ENCODE peak calls at places on chromosomes 7 and 10, in eight cellular contexts. R is HCT116, U is mesenchymal stem cell, Z is fibroblast of lung, D is Karpas-422, O is NT2/D1, G is endothelial cell of umbilical vein, H is mammary epithelial cell. P is an unnamed sample.

GRCh38 chr7:20199015-20199737 is 18.0 kb downstream of the MACC1 start:
- DNase-seq in R (peak; percentile 94), U (peak; percentile 48), Z (peak; percentile 85), D (peak; percentile 95), O (no peak), G (peak; percentile 83), H (peak; percentile 92), P (no peak)

GRCh38 chr10:72263613-72264241 is 10.0 kb upstream of the DDIT4 start:
- DNase-seq in R (no peak), U (no peak), Z (no peak), D (peak; percentile 79), O (no peak), G (no peak), H (peak; percentile 96), P (no peak)

GRCh38 chr7:140744005-140744404 is 47.5 kb downstream of the NDUFB2 start:
- DNase-seq in R (no peak), U (no peak), Z (no peak), D (no peak), O (no peak), G (no peak), H (no peak), P (no peak)

GRCh38 chr7:2698581-2699288 is 10.7 kb downstream of the AMZ1 start:
- DNase-seq in R (no peak), U (no peak), Z (peak; percentile 35), D (peak; percentile 36), O (no peak), G (no peak), H (no peak), P (peak; percentile 41)

GRCh38 chr7:157548691-157549265 is 212.0 kb downstream of the DNAJB6 start:
- DNase-seq in R (no peak), U (no peak), Z (no peak), D (no peak), O (no peak), G (no peak), H (no peak), P (peak; percentile 21)

GRCh38 chr10:125538947-125539649 is 143.9 kb downstream of the TEX36 start:
- DNase-seq in R (no peak), U (no peak), Z (no peak), D (no peak), O (no peak), G (peak; percentile 22), H (no peak), P (no peak)

GRCh38 chr7:87210506-87210905 is 9.0 kb downstream of the TMEM243 start:
- DNase-seq in R (no peak), U (no peak), Z (no peak), D (no peak), O (no peak), G (no peak), H (no peak), P (no peak)

GRCh38 chr7:45342236-45342635 is 184.6 kb downstream of the RAMP3 start:
- DNase-seq in R (no peak), U (no peak), Z (no peak), D (no peak), O (no peak), G (no peak), H (no peak), P (no peak)

GRCh38 chr7:35508623-35509400 is 186.1 kb downstream of the HERPUD2 start:
- DNase-seq in R (no peak), U (no peak), Z (no peak), D (no peak), O (no peak), G (no peak), H (no peak), P (no peak)

GRCh38 chr10:110850990-110851389 is 20.7 kb upstream of the PDCD4 start:
- DNase-seq in R (no peak), U (no peak), Z (peak; percentile 35), D (no peak), O (no peak), G (no peak), H (peak; percentile 84), P (peak; percentile 34)

GRCh38 chr7:27149817-27150567 is 2.4 kb downstream of the HOXA3 start:
- DNase-seq in R (no peak), U (no peak), Z (no peak), D (peak; percentile 69), O (no peak), G (no peak), H (no peak), P (no peak)

GRCh38 chr10:117158297-117158696 is 20.2 kb upstream of the VAX1 start:
- DNase-seq in R (no peak), U (no peak), Z (no peak), D (no peak), O (no peak), G (no peak), H (no peak), P (no peak)

GRCh38 chr7:106367018-106367420 is 82.2 kb upstream of the NAMPT start:
- DNase-seq in R (no peak), U (no peak), Z (peak; percentile 14), D (peak; percentile 77), O (peak; percentile 13), G (peak; percentile 15), H (no peak), P (peak; percentile 58)

GRCh38 chr10:97708976-97709745 is 4.4 kb upstream of the MARVELD1 start:
- DNase-seq in R (no peak), U (peak; percentile 75), Z (peak; percentile 81), D (no peak), O (no peak), G (peak; percentile 72), H (no peak), P (peak; percentile 90)

GRCh38 chr7:23662124-23662982 is 17.6 kb upstream of the FAM221A start:
- DNase-seq in R (no peak), U (no peak), Z (peak; percentile 69), D (no peak), O (peak; percentile 61), G (no peak), H (no peak), P (peak; percentile 64)

DNA sequence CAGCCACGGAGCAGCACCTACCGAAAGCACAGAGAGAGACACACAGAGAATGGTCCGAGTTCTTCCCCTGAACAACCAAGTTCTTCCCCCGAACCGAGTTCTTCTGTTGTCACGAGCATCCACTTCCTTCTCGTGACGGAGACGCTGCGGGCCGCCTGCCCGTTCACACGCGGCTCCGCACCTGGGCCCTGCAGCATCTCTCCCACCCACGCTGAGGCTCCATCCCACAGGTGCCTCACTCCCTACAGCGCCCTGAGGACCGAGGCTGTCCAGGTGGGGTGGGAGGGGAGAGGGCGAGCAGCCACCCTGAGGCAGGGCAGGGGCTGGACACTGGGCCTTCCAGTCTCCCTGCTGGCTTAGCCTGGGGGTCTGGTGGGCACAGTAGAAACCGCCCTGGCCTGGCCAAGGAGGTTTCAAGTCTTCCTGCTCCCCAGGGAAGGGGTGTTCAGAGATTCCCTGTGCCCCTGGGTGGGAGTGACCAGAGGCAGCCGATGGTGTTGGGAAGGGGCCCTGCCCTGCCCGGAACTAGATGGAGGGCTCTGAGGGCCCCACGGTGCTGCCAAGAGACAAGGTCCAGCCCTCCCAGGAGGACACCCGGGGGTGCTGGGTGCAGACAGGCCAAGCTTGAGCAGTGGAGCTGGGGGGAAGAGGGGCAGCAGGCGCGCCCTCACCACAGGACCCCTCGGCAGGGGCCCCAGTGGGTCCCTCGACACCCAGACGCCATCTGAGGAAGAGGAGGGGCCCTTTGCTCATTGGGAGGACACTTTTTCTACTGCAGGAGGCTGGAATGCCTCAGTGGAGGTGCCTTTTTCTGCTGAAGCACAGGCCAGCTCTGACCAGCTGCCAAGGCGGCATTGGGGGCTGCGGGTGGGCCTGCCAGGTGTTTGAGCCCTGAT is 5.2 kb upstream of the NKX6-2 start:
- DNase-seq in R (no peak), U (no peak), Z (no peak), D (no peak), O (no peak), G (no peak), H (no peak), P (no peak)
- H3K9ac ChIP-seq in R (no peak overlapping the region), U (no peak overlapping the region), Z (no peak overlapping the region), D (no peak overlapping the region), O (no peak overlapping the region), G (no peak overlapping the region), H (no peak overlapping the region), P (no peak overlapping the region)

DNA sequence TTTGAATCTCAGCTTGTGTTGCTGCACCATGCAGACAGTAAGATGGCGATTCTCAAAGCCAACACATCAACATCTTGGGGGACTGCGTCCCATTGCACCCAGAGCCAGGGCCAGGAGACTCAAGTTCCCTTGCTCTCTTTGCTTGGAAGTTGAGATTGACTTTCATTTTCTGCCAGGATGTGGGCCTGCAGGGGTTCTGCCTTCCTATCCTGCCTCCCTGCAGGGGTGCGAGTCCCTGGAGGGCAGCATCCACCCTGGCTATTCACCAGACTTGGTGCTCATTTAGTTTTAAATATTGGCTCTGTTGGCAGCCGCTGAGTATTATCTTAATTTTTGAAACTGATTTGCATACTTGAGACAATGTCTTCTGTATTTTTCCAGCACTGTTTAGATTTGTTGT is 451.5 kb downstream of the GLRX3 start:
- DNase-seq in R (no peak), U (no peak), Z (no peak), D (no peak), O (no peak), G (no peak), H (no peak), P (peak; percentile 58)
- H3K4me1 ChIP-seq in R (no peaks in the 10 kb centered on the region), U (no peaks in the 10 kb centered on the region), Z (no peaks in the 10 kb centered on the region), D (no peaks in the 10 kb centered on the region), O (no peaks in the 10 kb centered on the region), G (no peaks in the 10 kb centered on the region), H (no peaks in the 10 kb centered on the region), P (no peaks in the 10 kb centered on the region)

DNA sequence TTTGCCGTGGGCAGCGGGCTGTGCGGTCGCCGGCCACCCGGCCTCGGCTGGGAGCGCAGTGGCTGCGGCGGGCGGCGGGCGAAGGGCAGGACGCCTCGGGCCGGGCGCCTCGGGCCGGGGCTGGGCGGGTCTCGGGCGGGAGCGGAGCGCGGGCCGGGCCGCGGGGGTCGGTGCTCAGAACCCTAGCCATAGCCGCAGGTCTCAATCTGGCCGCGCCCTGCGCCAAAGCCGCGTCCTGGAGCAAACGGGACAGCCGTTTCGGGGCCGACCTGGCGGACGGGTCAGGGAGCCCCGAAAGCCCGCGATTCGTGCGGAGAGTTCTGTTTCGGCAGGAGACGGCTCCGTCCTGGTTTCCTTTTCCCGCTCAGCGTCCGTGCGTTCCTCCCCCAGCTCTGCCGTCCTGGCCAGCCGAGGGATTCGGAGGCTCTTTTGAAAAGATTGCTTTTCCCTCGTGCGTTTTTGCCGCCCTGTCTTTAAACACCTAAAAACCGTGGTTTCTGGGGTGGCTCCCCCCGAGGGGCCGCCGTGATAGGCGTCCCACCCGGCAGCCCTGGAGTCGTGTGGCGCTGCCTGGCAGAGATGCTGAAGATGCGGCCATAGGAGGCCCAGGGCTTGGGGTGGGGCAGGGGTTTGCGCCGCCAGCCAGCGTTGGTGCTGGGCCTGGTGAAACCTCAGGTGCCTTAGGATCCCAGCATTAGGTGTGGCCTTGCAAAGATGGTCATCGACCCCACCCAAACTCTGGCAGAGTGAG is 727 bp downstream of the RET start:
- DNase-seq in R (no peak), U (no peak), Z (no peak), D (no peak), O (no peak), G (no peak), H (peak; percentile 11), P (peak; percentile 73)
- H3K4me3 ChIP-seq in R (peak overlapping the region; percentile 45), U (peak overlapping the region; percentile 37), Z (peak overlapping the region; percentile 2), D (no peak overlapping the region), O (peak overlapping the region; percentile 69), G (no peak overlapping the region), H (no peak overlapping the region), P (peak overlapping the region; percentile 74)

DNA sequence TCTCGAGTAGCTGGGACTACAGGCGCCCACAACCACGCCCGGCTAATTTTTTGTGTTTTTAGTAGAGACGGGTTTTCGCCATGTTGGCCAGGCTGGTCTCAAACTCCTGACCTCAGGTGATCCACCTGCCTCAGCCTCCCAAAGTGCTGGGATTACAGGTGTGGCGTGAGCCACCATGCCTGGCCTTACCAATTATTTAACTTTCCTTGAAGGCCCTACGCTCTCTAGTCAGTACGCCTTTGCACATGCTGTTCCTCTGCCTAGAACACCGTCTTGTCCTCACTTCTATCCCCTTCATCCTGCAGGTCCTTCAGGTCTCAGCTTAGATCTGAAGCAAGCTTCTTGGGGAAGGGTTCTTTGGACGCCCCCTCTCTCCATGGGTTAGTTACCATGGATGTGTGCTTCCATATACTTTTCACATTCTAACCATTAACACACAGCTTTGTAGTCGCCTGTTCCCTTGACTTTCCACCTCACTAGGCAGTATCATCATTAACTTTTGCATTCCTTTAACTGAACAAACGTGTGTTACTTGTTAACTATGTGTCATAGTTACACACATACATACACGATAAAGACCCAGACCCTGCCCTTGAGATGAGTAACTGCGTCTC is 592 bp upstream of the ATP6V1F start:
- DNase-seq in R (no peak), U (no peak), Z (peak; percentile 12), D (no peak), O (no peak), G (no peak), H (no peak), P (no peak)
- H3K9ac ChIP-seq in R (peak overlapping the region; percentile 74), U (peak overlapping the region; percentile 97), Z (no peak overlapping the region), D (peak overlapping the region; percentile 58), O (peak overlapping the region; percentile 12), G (no peak overlapping the region), H (peak overlapping the region; percentile 34), P (no peak overlapping the region)

P was measured in endodermal cell.